ENCODE peak calls at places on chromosomes 7 and 10, in six cellular contexts. E is CD8-positive, alpha-beta T cell; P is coronary artery; M is retinal pigment epithelial cell; G is CD4-positive, alpha-beta T cell; W is GM12865. Y is an unnamed sample.

GRCh38 chr7:142249918-142250317 is 7.9 kb downstream of the PRSS58 start:
- DNase-seq in E (no peak), P (no peak), M (no peak), G (no peak), W (no peak), Y (no peak)

GRCh38 chr10:15046626-15047025 is 2.9 kb downstream of the OLAH start:
- DNase-seq in E (no peak), P (peak), M (peak), G (no peak), W (no peak), Y (no peak)

GRCh38 chr7:45592230-45592991 is 18.2 kb downstream of the ADCY1 start:
- DNase-seq in E (peak), P (peak), M (no peak), G (no peak), W (no peak), Y (peak)

GRCh38 chr7:1823376-1824150 is 153.5 kb downstream of the ELFN1 start:
- DNase-seq in E (no peak), P (peak), M (no peak), G (no peak), W (no peak), Y (peak)

GRCh38 chr10:117360994-117361667 is 14.1 kb downstream of the PDZD8 start:
- DNase-seq in E (no peak), P (no peak), M (no peak), G (no peak), W (no peak), Y (no peak)

GRCh38 chr10:72049969-72050781 is 38.2 kb downstream of the SPOCK2 start:
- DNase-seq in E (no peak), P (no peak), M (no peak), G (no peak), W (peak), Y (peak)

GRCh38 chr10:98186681-98187080 is 52.2 kb downstream of the R3HCC1L start:
- DNase-seq in E (no peak), P (no peak), M (no peak), G (no peak), W (no peak), Y (no peak)

GRCh38 chr7:2038876-2039728 is 193.6 kb downstream of the MAD1L1 start:
- DNase-seq in E (no peak), P (no peak), M (no peak), G (no peak), W (peak), Y (no peak)

GRCh38 chr10:57692255-57692980 is 575.3 kb downstream of the IPMK start:
- DNase-seq in E (no peak), P (no peak), M (peak), G (no peak), W (no peak), Y (no peak)

GRCh38 chr10:51860257-51860656 is 160.9 kb upstream of the CSTF2T start:
- DNase-seq in E (no peak), P (peak), M (no peak), G (no peak), W (peak), Y (no peak)

GRCh38 chr7:41955475-41956243 is 252.8 kb upstream of the INHBA start:
- DNase-seq in E (no peak), P (peak), M (peak), G (no peak), W (no peak), Y (peak)

GRCh38 chr7:88072036-88072714 is 138.1 kb downstream of the ADAM22 start:
- DNase-seq in E (no peak), P (no peak), M (no peak), G (no peak), W (peak), Y (no peak)

GRCh38 chr10:6162589-6163356 is 40.0 kb upstream of the PFKFB3 start:
- DNase-seq in E (no peak), P (no peak), M (no peak), G (no peak), W (no peak), Y (no peak)

GRCh38 chr10:83262434-83262833 is 876.9 kb upstream of the GHITM start:
- DNase-seq in E (no peak), P (no peak), M (no peak), G (no peak), W (no peak), Y (no peak)

GRCh38 chr7:38932509-38933168 is 23.6 kb upstream of the VPS41 start:
- DNase-seq in E (no peak), P (no peak), M (peak), G (peak), W (peak), Y (peak)

GRCh38 chr10:93406367-93407145 is 75.6 kb downstream of the MYOF start:
- DNase-seq in E (peak), P (no peak), M (no peak), G (no peak), W (no peak), Y (peak)

GRCh38 chr10:28304032-28304571 is 1.2 kb upstream of the MPP7 start:
- DNase-seq in E (no peak), P (no peak), M (no peak), G (no peak), W (no peak), Y (no peak)

GRCh38 chr7:99272476-99273045 is at the start of gene MYH16:
- DNase-seq in E (no peak), P (no peak), M (no peak), G (no peak), W (no peak), Y (no peak)

GRCh38 chr7:43199333-43199732 is 86.9 kb downstream of the HECW1 start:
- DNase-seq in E (no peak), P (no peak), M (no peak), G (no peak), W (no peak), Y (no peak)

GRCh38 chr10:121942749-121943148 is 14.9 kb upstream of the ATE1 start:
- DNase-seq in E (no peak), P (no peak), M (no peak), G (no peak), W (no peak), Y (no peak)

GRCh38 chr10:86047588-86047987 is 319.0 kb downstream of the GRID1 start:
- DNase-seq in E (no peak), P (peak), M (no peak), G (no peak), W (peak), Y (no peak)

GRCh38 chr10:61821153-61821552 is 80.3 kb upstream of the ARID5B start:
- DNase-seq in E (no peak), P (no peak), M (peak), G (no peak), W (no peak), Y (no peak)

GRCh38 chr10:74145133-74145532 is 5.5 kb downstream of the AP3M1 start:
- DNase-seq in E (no peak), P (no peak), M (peak), G (no peak), W (no peak), Y (no peak)

GRCh38 chr10:114551310-114551972 is 106.6 kb downstream of the ABLIM1 start:
- DNase-seq in E (no peak), P (no peak), M (no peak), G (no peak), W (no peak), Y (no peak)

GRCh38 chr10:24625778-24626177 is 97.9 kb downstream of the ARHGAP21 start:
- DNase-seq in E (no peak), P (no peak), M (no peak), G (no peak), W (no peak), Y (no peak)

GRCh38 chr7:102912742-102913141 is at the start of gene LRRC17:
- DNase-seq in E (no peak), P (no peak), M (no peak), G (no peak), W (no peak), Y (no peak)

GRCh38 chr10:5412277-5412941 is at the start of gene NET1:
- DNase-seq in E (peak), P (peak), M (peak), G (peak), W (peak), Y (peak)

GRCh38 chr7:131293018-131293417 is 34.7 kb upstream of the MKLN1 start:
- DNase-seq in E (no peak), P (no peak), M (no peak), G (no peak), W (no peak), Y (no peak)

GRCh38 chr7:144834516-144835165 is 1.2 kb downstream of the TPK1 start:
- DNase-seq in E (peak), P (no peak), M (no peak), G (peak), W (peak), Y (peak)

GRCh38 chr7:86970986-86971385 is 88.5 kb downstream of the ELAPOR2 start:
- DNase-seq in E (no peak), P (no peak), M (no peak), G (no peak), W (no peak), Y (no peak)

GRCh38 chr10:15461353-15462108 is 90.4 kb upstream of the FAM171A1 start:
- DNase-seq in E (no peak), P (no peak), M (no peak), G (no peak), W (peak), Y (no peak)

GRCh38 chr7:150855476-150856302 is 3.4 kb downstream of the AOC1 start:
- DNase-seq in E (peak), P (peak), M (no peak), G (no peak), W (no peak), Y (peak)

GRCh38 chr7:64990216-64990615 is 620 bp downstream of the ZNF117 start:
- DNase-seq in E (no peak), P (no peak), M (no peak), G (no peak), W (no peak), Y (no peak)

DNA sequence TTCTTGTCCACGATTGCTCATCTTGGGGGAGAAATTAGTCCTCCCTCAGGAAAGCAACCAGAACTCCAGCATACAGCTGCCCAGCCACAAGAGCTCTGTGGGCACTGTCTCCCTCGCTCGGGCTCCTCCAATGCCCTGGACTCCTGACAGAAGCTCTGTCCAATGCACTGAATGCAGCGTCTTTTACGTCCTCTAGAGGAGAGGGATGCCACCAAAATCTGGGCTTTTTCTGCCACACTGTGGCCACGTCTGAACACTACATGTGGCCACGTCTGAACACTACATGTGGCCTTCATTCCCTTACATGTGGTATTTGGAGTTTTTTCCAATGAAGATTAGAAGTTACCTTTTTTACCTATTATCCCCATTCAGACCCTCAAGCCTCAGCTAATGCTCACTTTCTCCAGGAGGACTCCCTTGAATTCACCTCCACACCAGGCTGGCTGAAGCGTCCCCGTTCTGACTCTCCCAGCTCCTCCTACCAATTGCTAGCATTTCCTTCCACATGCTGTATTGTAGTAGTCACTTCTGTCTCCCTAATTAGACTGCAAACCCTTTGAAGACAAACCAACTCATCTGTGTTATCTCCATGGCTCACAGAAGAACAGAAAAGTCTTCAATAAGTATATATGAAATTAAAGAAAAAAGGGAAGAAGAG is 134.3 kb upstream of the PDE1C start:
- DNase-seq in E (no peak), P (peak), M (peak), G (no peak), W (peak), Y (peak)
- TF ChIP-seq CTCF in E (no peak), P (peak), M (peak), G (no peak), W (peak), Y (peak)

GRCh38 chr10:16952610-16953009 is 135.4 kb upstream of the RSU1 start:
- DNase-seq in E (no peak), P (no peak), M (peak), G (no peak), W (peak), Y (peak)
- TF ChIP-seq CTCF in E (no peak), P (no peak), M (peak), G (no peak), W (peak), Y (peak)

DNA sequence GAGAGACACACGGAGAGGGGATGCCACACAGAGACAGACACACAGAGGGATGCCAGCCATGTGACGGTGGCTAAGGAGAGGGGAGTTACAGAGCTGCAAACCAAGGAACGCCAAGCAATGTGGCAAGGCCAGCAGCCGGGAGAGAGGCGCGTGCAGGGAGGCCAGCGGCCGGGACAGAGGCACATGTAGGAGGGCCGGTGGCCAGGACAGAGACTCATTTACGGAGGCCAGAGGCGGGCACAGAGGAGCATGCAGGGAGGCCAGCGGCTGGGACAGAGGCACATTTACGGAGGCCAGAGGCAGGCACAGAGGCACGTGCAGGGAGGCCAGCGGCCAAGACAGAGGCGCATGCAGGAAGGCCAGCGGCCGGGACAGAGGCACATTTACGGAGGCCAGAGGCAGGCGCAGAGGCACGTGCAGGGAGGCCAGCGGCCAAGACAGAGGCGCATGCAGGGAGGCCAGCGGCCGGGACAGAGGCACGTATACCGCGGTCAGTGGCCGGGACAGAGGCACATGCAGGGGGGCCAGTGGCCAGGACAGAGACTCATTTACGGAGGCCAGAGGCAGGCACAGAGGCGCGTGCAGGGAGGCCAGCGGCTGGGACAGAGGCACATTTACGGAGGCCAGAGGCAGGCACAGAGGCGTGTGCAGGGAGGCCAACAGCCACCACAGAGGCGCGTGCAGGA is 40.4 kb downstream of the INSIG1 start:
- DNase-seq in E (no peak), P (peak), M (no peak), G (no peak), W (no peak), Y (peak)
- TF ChIP-seq CTCF in E (no peak), P (no peak), M (no peak), G (no peak), W (no peak), Y (no peak)

DNA sequence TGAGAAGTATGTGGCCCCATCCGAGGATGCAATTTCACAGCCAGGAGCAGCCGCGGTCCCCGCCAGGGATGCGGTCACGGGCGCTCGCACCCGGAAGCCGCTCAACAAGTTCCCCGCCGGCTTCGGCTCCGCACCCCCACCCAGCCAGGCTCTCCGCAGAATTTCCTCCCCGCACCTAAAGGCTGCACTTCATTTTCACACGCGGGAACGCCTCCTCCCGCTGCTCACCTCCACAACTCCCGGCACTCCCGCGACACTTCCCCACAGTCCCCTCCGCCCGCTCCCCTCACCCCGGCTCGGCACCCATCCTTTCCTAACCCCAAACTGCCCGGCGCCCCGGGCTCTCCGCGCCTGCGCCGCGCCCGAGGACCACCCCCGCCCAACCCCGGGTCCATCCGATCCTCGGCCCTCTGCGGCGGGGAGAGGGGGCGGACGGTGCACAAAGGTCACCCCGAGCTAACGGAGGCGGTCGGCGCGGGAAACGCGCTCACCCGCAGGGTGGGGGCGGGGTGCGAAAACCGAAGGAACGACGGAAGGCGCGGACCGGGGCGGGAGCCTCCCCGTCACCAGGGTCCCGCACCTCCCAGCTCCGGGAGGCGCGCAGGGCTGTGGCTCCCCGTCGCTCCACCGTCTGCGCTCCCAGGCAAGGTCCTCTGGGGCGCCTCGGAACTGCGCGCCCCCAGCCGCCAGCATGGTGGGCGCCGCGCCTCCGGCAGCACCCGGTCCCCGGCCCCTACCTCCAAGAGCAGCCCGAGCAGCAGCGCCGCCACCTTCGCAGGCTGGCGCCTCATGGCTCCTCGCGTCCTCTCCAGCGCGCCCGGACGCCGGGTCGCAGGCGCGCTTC is 546 bp downstream of the VOPP1 start:
- DNase-seq in E (peak), P (peak), M (no peak), G (peak), W (peak), Y (peak)
- TF ChIP-seq CTCF in E (no peak), P (no peak), M (no peak), G (no peak), W (peak), Y (no peak)

Y was measured in endodermal cell.